ENCODE peak calls at places on chromosomes 11 and 22, in seven cellular contexts. One of them, this sample, is unnamed.

GRCh38 chr22:30044369-30044768 is 35.9 kb upstream of the HORMAD2 start:
- DNase-seq in WTC11: no peak
- DNase-seq in ELR: peak
- DNase-seq in upper lobe of right lung: no peak
- DNase-seq in tibial nerve: no peak
- DNase-seq in fibroblast of mammary gland: peak
- DNase-seq in stimulated activated CD8-positive, alpha-beta memory T cell treated with anti-CD3 and anti-CD28 coated beads, Interleukin-4, amount 100 ng/mL, for 4 hours: no peak
- DNase-seq in this sample: no peak

GRCh38 chr22:45318558-45319318 is 9.0 kb downstream of the FAM118A start:
- DNase-seq in WTC11: no peak
- DNase-seq in ELR: no peak
- DNase-seq in upper lobe of right lung: no peak
- DNase-seq in tibial nerve: no peak
- DNase-seq in fibroblast of mammary gland: peak
- DNase-seq in stimulated activated CD8-positive, alpha-beta memory T cell treated with anti-CD3 and anti-CD28 coated beads, Interleukin-4, amount 100 ng/mL, for 4 hours: peak
- DNase-seq in this sample: no peak

GRCh38 chr11:107898270-107898669 is 30.0 kb upstream of the RAB39A start:
- DNase-seq in WTC11: no peak
- DNase-seq in ELR: peak
- DNase-seq in upper lobe of right lung: no peak
- DNase-seq in tibial nerve: no peak
- DNase-seq in fibroblast of mammary gland: peak
- DNase-seq in stimulated activated CD8-positive, alpha-beta memory T cell treated with anti-CD3 and anti-CD28 coated beads, Interleukin-4, amount 100 ng/mL, for 4 hours: no peak
- DNase-seq in this sample: no peak

GRCh38 chr11:8818421-8818820 is 92.6 kb upstream of the AKIP1 start:
- DNase-seq in WTC11: no peak
- DNase-seq in ELR: no peak
- DNase-seq in upper lobe of right lung: no peak
- DNase-seq in tibial nerve: no peak
- DNase-seq in fibroblast of mammary gland: no peak
- DNase-seq in stimulated activated CD8-positive, alpha-beta memory T cell treated with anti-CD3 and anti-CD28 coated beads, Interleukin-4, amount 100 ng/mL, for 4 hours: no peak
- DNase-seq in this sample: no peak

GRCh38 chr22:44453441-44454112 is 44.5 kb downstream of the RTL6 start:
- DNase-seq in WTC11: no peak
- DNase-seq in ELR: no peak
- DNase-seq in upper lobe of right lung: peak
- DNase-seq in tibial nerve: no peak
- DNase-seq in fibroblast of mammary gland: peak
- DNase-seq in stimulated activated CD8-positive, alpha-beta memory T cell treated with anti-CD3 and anti-CD28 coated beads, Interleukin-4, amount 100 ng/mL, for 4 hours: no peak
- DNase-seq in this sample: no peak

GRCh38 chr11:116499396-116500001 is 273.3 kb downstream of the BUD13 start:
- DNase-seq in WTC11: peak
- DNase-seq in ELR: peak
- DNase-seq in upper lobe of right lung: peak
- DNase-seq in tibial nerve: peak
- DNase-seq in fibroblast of mammary gland: peak
- DNase-seq in stimulated activated CD8-positive, alpha-beta memory T cell treated with anti-CD3 and anti-CD28 coated beads, Interleukin-4, amount 100 ng/mL, for 4 hours: no peak
- DNase-seq in this sample: no peak

GRCh38 chr11:112016765-112017356 is 8.3 kb upstream of the DLAT start:
- DNase-seq in WTC11: no peak
- DNase-seq in ELR: peak
- DNase-seq in upper lobe of right lung: no peak
- DNase-seq in tibial nerve: no peak
- DNase-seq in fibroblast of mammary gland: peak
- DNase-seq in stimulated activated CD8-positive, alpha-beta memory T cell treated with anti-CD3 and anti-CD28 coated beads, Interleukin-4, amount 100 ng/mL, for 4 hours: no peak
- DNase-seq in this sample: no peak

GRCh38 chr22:38032681-38033521 is 24.3 kb upstream of the PICK1 start:
- DNase-seq in WTC11: no peak
- DNase-seq in ELR: peak
- DNase-seq in upper lobe of right lung: no peak
- DNase-seq in tibial nerve: peak
- DNase-seq in fibroblast of mammary gland: peak
- DNase-seq in stimulated activated CD8-positive, alpha-beta memory T cell treated with anti-CD3 and anti-CD28 coated beads, Interleukin-4, amount 100 ng/mL, for 4 hours: no peak
- DNase-seq in this sample: no peak

GRCh38 chr11:46298699-46299424 is 21.4 kb downstream of the CREB3L1 start:
- DNase-seq in WTC11: no peak
- DNase-seq in ELR: peak
- DNase-seq in upper lobe of right lung: no peak
- DNase-seq in tibial nerve: no peak
- DNase-seq in fibroblast of mammary gland: peak
- DNase-seq in stimulated activated CD8-positive, alpha-beta memory T cell treated with anti-CD3 and anti-CD28 coated beads, Interleukin-4, amount 100 ng/mL, for 4 hours: no peak
- DNase-seq in this sample: no peak

This sample was measured in thoracic aorta.